ENCODE peak calls at places on chromosome 1, in ten cellular contexts. B, G, V, L, C, J, Q, Y, M and H are unnamed samples. For H3K9me3, the result is how much of the 10 kb centered on the place peaks cover.

GRCh38 chr1:42692941-42693340 is 10.7 kb downstream of the YBX1 start:
- DNase-seq in L (no peak), B (no peak), M (no peak), V (no peak), Y (no peak), Q (no peak), G (no peak), J (no peak), C (no peak), H (no peak)

GRCh38 chr1:147243228-147243685 is 773 bp downstream of the CHD1L start:
- DNase-seq in B (no peak), C (no peak), M (no peak), G (peak), Y (no peak), L (peak), V (peak), Q (no peak), J (peak), H (no peak)

GRCh38 chr1:21956720-21957552 is 19.8 kb upstream of the HSPG2 start:
- DNase-seq in L (peak), G (peak), Y (peak), V (no peak), M (peak), B (peak), C (peak), Q (peak), J (peak), H (peak)

GRCh38 chr1:47469910-47470309 is 32.1 kb downstream of the FOXD2 start:
- DNase-seq in B (no peak), G (no peak), J (no peak), Q (no peak), M (no peak), L (no peak), C (no peak), Y (no peak), V (no peak), H (no peak)

GRCh38 chr1:230537456-230537855 is 104.8 kb upstream of the COG2 start:
- DNase-seq in V (no peak), B (no peak), C (no peak), L (no peak), G (no peak), Q (no peak), J (no peak), Y (no peak), M (no peak), H (no peak)

GRCh38 chr1:51439053-51439452 is 80.0 kb downstream of the EPS15 start:
- DNase-seq in C (no peak), Y (no peak), V (no peak), G (no peak), Q (no peak), L (no peak), J (no peak), M (no peak), B (no peak), H (no peak)

GRCh38 chr1:38037481-38037939 is 9.1 kb downstream of the POU3F1 start:
- DNase-seq in B (no peak), C (no peak), M (peak), Q (no peak), V (no peak), G (no peak), L (peak), J (no peak), Y (peak), H (no peak)

GRCh38 chr1:185045793-185046441 is 559 bp downstream of the RNF2 start:
- DNase-seq in B (peak), L (peak), V (peak), G (peak), Y (peak), Q (peak), M (peak), C (peak), J (no peak), H (no peak)

GRCh38 chr1:211340622-211341487 is 14.2 kb downstream of the TRAF5 start:
- DNase-seq in V (no peak), G (no peak), Q (no peak), Y (no peak), M (no peak), B (no peak), L (no peak), C (no peak), J (no peak), H (no peak)

GRCh38 chr1:201020647-201021332 is 2.7 kb downstream of the KIF21B start:
- DNase-seq in B (no peak), J (no peak), Y (peak), C (no peak), Q (peak), L (no peak), G (no peak), V (peak), M (peak), H (no peak)

GRCh38 chr1:36398370-36398977 is 766 bp upstream of the LSM10 start:
- DNase-seq in Y (no peak), M (no peak), B (no peak), C (no peak), V (no peak), J (no peak), G (no peak), L (no peak), Q (no peak), H (no peak)
- H3K27ac ChIP-seq in Y (peak), M (no peak), B (peak), C (peak), V (no peak), J (peak), G (peak), L (peak), Q (peak), H (peak)

GRCh38 chr1:153777648-153778047 is 2.4 kb downstream of the SLC27A3 start:
- DNase-seq in Y (peak), G (peak), Q (no peak), M (peak), C (no peak), B (peak), J (no peak), V (no peak), L (peak), H (no peak)
- H3K9me3 ChIP-seq in Y (under half), G (under half), Q (under half), M (under half), C (under half), B (under half), J (under half), V (under half), L (under half), H (under half)

GRCh38 chr1:224589006-224589405 is 27.1 kb upstream of the CNIH3 start:
- DNase-seq in Q (no peak), M (peak), L (peak), B (no peak), G (no peak), J (no peak), V (no peak), Y (peak), C (peak), H (no peak)
- H3K27ac ChIP-seq in Q (no peak), M (no peak), L (no peak), B (no peak), G (no peak), J (no peak), V (no peak), Y (no peak), C (no peak), H (no peak)

GRCh38 chr1:243821177-243821680 is 28.8 kb downstream of the AKT3 start:
- DNase-seq in C (no peak), Y (no peak), L (no peak), M (no peak), G (no peak), V (no peak), Q (no peak), B (no peak), J (no peak), H (no peak)
- H3K9me3 ChIP-seq in C (under half), Y (under half), L (under half), M (under half), G (under half), V (under half), Q (under half), B (under half), J (under half), H (under half)

GRCh38 chr1:39940980-39941871 is 13.7 kb upstream of the MFSD2A start:
- DNase-seq in L (no peak), Y (no peak), Q (no peak), M (no peak), J (no peak), B (no peak), C (no peak), V (no peak), G (no peak), H (no peak)

GRCh38 chr1:39943471-39944290 is 11.3 kb upstream of the MFSD2A start:
- DNase-seq in V (no peak), G (no peak), Y (no peak), L (no peak), Q (no peak), J (no peak), C (no peak), B (no peak), M (no peak), H (no peak)

GRCh38 chr1:39938856-39939255 is 16.1 kb upstream of the MFSD2A start:
- DNase-seq in Q (no peak), V (no peak), Y (no peak), C (no peak), J (no peak), B (no peak), M (no peak), G (no peak), L (no peak), H (no peak)

GRCh38 chr1:39936724-39937491 is 18.0 kb upstream of the MFSD2A start:
- DNase-seq in L (no peak), V (no peak), M (no peak), B (no peak), Q (no peak), Y (no peak), C (no peak), J (no peak), G (peak), H (no peak)

DNA sequence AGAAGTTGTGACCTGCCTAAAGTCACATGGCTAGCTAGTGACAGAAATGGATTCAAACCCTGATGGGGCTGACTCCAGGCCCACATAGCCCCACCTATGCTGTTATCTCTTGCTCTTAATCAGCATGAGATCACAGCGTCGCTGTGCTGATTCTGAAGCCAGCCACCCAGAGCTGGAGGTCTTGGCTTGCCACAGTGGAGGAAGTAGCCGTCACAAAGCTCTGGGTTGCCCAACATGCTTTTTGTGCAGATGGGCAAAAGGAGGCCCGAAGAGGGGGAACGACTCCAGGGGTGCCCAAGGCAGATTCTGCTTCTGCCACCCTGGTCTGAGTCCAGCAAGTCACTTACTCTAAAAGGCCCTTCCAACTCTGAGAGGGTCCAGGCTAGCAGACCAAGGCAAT is 14.7 kb upstream of the MFSD2A start:
- DNase-seq in V (no peak), M (no peak), C (no peak), Q (no peak), B (no peak), G (no peak), L (no peak), Y (no peak), J (no peak), H (no peak)
- H3K27ac ChIP-seq in V (no peak), M (no peak), C (no peak), Q (no peak), B (no peak), G (no peak), L (no peak), Y (no peak), J (no peak), H (no peak)

DNA sequence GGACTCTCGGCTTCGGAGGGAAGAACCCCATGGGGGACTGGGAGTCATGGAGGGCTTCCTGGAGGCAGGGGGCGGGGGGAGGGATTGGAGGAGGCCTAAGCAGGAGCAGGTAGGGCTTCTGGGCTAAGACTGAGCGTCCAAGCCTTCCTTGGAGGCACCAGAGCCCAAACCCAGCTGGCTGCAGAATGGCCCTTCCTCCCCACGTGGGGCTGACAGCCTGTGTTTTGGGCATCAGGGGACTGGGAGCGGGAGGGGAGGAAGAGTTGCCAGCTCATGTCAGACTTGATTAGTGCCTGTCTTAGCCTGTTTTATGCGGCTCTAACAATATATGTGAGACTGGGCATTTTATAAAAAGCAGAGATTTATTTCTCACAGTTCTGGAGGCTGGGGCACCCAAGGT is 38.9 kb downstream of the AJAP1 start:
- DNase-seq in Q (no peak), Y (peak), G (no peak), C (no peak), L (no peak), M (no peak), J (no peak), B (no peak), V (no peak), H (no peak)
- H3K9me3 ChIP-seq in Q (under half), Y (under half), G (under half), C (under half), L (under half), M (under half), J (under half), B (under half), V (under half), H (under half)